ENCODE peak calls at places on chromosomes 5 and 9, in seven cellular contexts. One of them, this sample, is unnamed.

GRCh38 chr5:51582871-51583384 is 199.7 kb downstream of the ISL1 start:
- DNase-seq in upper lobe of right lung: no peak
- DNase-seq in cardiac fibroblast: no peak
- DNase-seq in kidney epithelial cell: no peak
- DNase-seq in fibroblast of pulmonary artery: no peak
- DNase-seq in AG10803: no peak
- DNase-seq in IMR-90: no peak
- DNase-seq in this sample: no peak

GRCh38 chr5:102617857-102618187 is 119.0 kb upstream of the SLCO6A1 start:
- DNase-seq in cardiac fibroblast: no peak
- DNase-seq in kidney epithelial cell: no peak
- DNase-seq in IMR-90: no peak
- DNase-seq in AG10803: peak
- DNase-seq in upper lobe of right lung: no peak
- DNase-seq in fibroblast of pulmonary artery: no peak
- DNase-seq in this sample: no peak

GRCh38 chr5:15707631-15708030 is 207.7 kb downstream of the FBXL7 start:
- DNase-seq in AG10803: no peak
- DNase-seq in kidney epithelial cell: no peak
- DNase-seq in cardiac fibroblast: no peak
- DNase-seq in upper lobe of right lung: no peak
- DNase-seq in IMR-90: no peak
- DNase-seq in fibroblast of pulmonary artery: no peak
- DNase-seq in this sample: no peak

GRCh38 chr9:94922098-94922607 is 195.7 kb downstream of the AOPEP start:
- DNase-seq in upper lobe of right lung: peak
- DNase-seq in AG10803: peak
- DNase-seq in cardiac fibroblast: peak
- DNase-seq in kidney epithelial cell: peak
- DNase-seq in IMR-90: peak
- DNase-seq in fibroblast of pulmonary artery: peak
- DNase-seq in this sample: peak

GRCh38 chr9:115134941-115135340 is 17.0 kb upstream of the TNC start:
- DNase-seq in AG10803: peak
- DNase-seq in cardiac fibroblast: no peak
- DNase-seq in IMR-90: peak
- DNase-seq in fibroblast of pulmonary artery: no peak
- DNase-seq in kidney epithelial cell: no peak
- DNase-seq in upper lobe of right lung: no peak
- DNase-seq in this sample: no peak

GRCh38 chr9:130463763-130464745 is 19.3 kb downstream of the ASS1 start:
- DNase-seq in IMR-90: no peak
- DNase-seq in AG10803: no peak
- DNase-seq in upper lobe of right lung: no peak
- DNase-seq in fibroblast of pulmonary artery: no peak
- DNase-seq in cardiac fibroblast: no peak
- DNase-seq in kidney epithelial cell: no peak
- DNase-seq in this sample: no peak

GRCh38 chr9:114261026-114261425 is 61.9 kb upstream of the ORM1 start:
- DNase-seq in IMR-90: no peak
- DNase-seq in cardiac fibroblast: no peak
- DNase-seq in AG10803: no peak
- DNase-seq in kidney epithelial cell: no peak
- DNase-seq in upper lobe of right lung: no peak
- DNase-seq in fibroblast of pulmonary artery: no peak
- DNase-seq in this sample: no peak

GRCh38 chr5:128850049-128850448 is 115.2 kb upstream of the SLC27A6 start:
- DNase-seq in kidney epithelial cell: no peak
- DNase-seq in fibroblast of pulmonary artery: no peak
- DNase-seq in IMR-90: no peak
- DNase-seq in AG10803: no peak
- DNase-seq in upper lobe of right lung: no peak
- DNase-seq in cardiac fibroblast: no peak
- DNase-seq in this sample: no peak

GRCh38 chr9:114275246-114275994 is 47.5 kb upstream of the ORM1 start:
- DNase-seq in IMR-90: peak
- DNase-seq in cardiac fibroblast: peak
- DNase-seq in AG10803: no peak
- DNase-seq in fibroblast of pulmonary artery: peak
- DNase-seq in upper lobe of right lung: peak
- DNase-seq in kidney epithelial cell: no peak
- DNase-seq in this sample: no peak

GRCh38 chr5:7261049-7261448 is 134.9 kb upstream of the ADCY2 start:
- DNase-seq in kidney epithelial cell: no peak
- DNase-seq in AG10803: peak
- DNase-seq in cardiac fibroblast: peak
- DNase-seq in upper lobe of right lung: no peak
- DNase-seq in fibroblast of pulmonary artery: peak
- DNase-seq in IMR-90: no peak
- DNase-seq in this sample: peak

GRCh38 chr5:155943516-155944407 is 383.2 kb upstream of the SGCD start:
- DNase-seq in fibroblast of pulmonary artery: peak
- DNase-seq in cardiac fibroblast: peak
- DNase-seq in IMR-90: peak
- DNase-seq in AG10803: peak
- DNase-seq in upper lobe of right lung: peak
- DNase-seq in kidney epithelial cell: peak
- DNase-seq in this sample: no peak

GRCh38 chr9:99294850-99295461 is 72.9 kb downstream of the SEC61B start:
- DNase-seq in AG10803: no peak
- DNase-seq in cardiac fibroblast: peak
- DNase-seq in fibroblast of pulmonary artery: no peak
- DNase-seq in upper lobe of right lung: no peak
- DNase-seq in kidney epithelial cell: no peak
- DNase-seq in IMR-90: no peak
- DNase-seq in this sample: no peak

GRCh38 chr5:13248236-13248635 is 696.3 kb downstream of the DNAH5 start:
- DNase-seq in cardiac fibroblast: peak
- DNase-seq in fibroblast of pulmonary artery: peak
- DNase-seq in IMR-90: no peak
- DNase-seq in upper lobe of right lung: no peak
- DNase-seq in kidney epithelial cell: no peak
- DNase-seq in AG10803: no peak
- DNase-seq in this sample: no peak

GRCh38 chr9:112012026-112012902 is 115.7 kb downstream of the UGCG start:
- DNase-seq in AG10803: peak
- DNase-seq in upper lobe of right lung: no peak
- DNase-seq in IMR-90: peak
- DNase-seq in fibroblast of pulmonary artery: peak
- DNase-seq in kidney epithelial cell: peak
- DNase-seq in cardiac fibroblast: peak
- DNase-seq in this sample: peak

GRCh38 chr5:170861855-170862766 is at the start of gene RANBP17:
- DNase-seq in cardiac fibroblast: peak
- DNase-seq in IMR-90: peak
- DNase-seq in fibroblast of pulmonary artery: peak
- DNase-seq in kidney epithelial cell: no peak
- DNase-seq in upper lobe of right lung: peak
- DNase-seq in AG10803: peak
- DNase-seq in this sample: no peak
- TF ChIP-seq CTCF in cardiac fibroblast: no peak
- TF ChIP-seq CTCF in IMR-90: peak
- TF ChIP-seq CTCF in fibroblast of pulmonary artery: no peak
- TF ChIP-seq CTCF in kidney epithelial cell: no peak
- TF ChIP-seq CTCF in upper lobe of right lung: no peak
- TF ChIP-seq CTCF in AG10803: no peak
- TF ChIP-seq CTCF in this sample: peak

GRCh38 chr9:133135193-133135745 is 14.2 kb upstream of the RALGDS start:
- DNase-seq in kidney epithelial cell: peak
- DNase-seq in AG10803: peak
- DNase-seq in cardiac fibroblast: peak
- DNase-seq in upper lobe of right lung: peak
- DNase-seq in IMR-90: peak
- DNase-seq in fibroblast of pulmonary artery: peak
- DNase-seq in this sample: no peak

GRCh38 chr9:133139246-133140173 is 18.5 kb upstream of the RALGDS start:
- DNase-seq in cardiac fibroblast: no peak
- DNase-seq in fibroblast of pulmonary artery: no peak
- DNase-seq in upper lobe of right lung: no peak
- DNase-seq in IMR-90: no peak
- DNase-seq in kidney epithelial cell: no peak
- DNase-seq in AG10803: no peak
- DNase-seq in this sample: no peak

GRCh38 chr9:133140174-133140505 is 19.1 kb upstream of the RALGDS start:
- DNase-seq in fibroblast of pulmonary artery: no peak
- DNase-seq in cardiac fibroblast: no peak
- DNase-seq in AG10803: no peak
- DNase-seq in upper lobe of right lung: no peak
- DNase-seq in kidney epithelial cell: no peak
- DNase-seq in IMR-90: no peak
- DNase-seq in this sample: no peak

GRCh38 chr9:133140606-133141005 is 19.6 kb upstream of the RALGDS start:
- DNase-seq in fibroblast of pulmonary artery: no peak
- DNase-seq in cardiac fibroblast: no peak
- DNase-seq in IMR-90: no peak
- DNase-seq in upper lobe of right lung: no peak
- DNase-seq in AG10803: no peak
- DNase-seq in kidney epithelial cell: no peak
- DNase-seq in this sample: no peak

GRCh38 chr9:133137451-133138231 is 16.6 kb upstream of the RALGDS start:
- DNase-seq in AG10803: no peak
- DNase-seq in fibroblast of pulmonary artery: no peak
- DNase-seq in upper lobe of right lung: peak
- DNase-seq in kidney epithelial cell: no peak
- DNase-seq in cardiac fibroblast: no peak
- DNase-seq in IMR-90: no peak
- DNase-seq in this sample: no peak
- H3K4me3 ChIP-seq in AG10803: no peak
- H3K4me3 ChIP-seq in fibroblast of pulmonary artery: no peak
- H3K4me3 ChIP-seq in upper lobe of right lung: no peak
- H3K4me3 ChIP-seq in kidney epithelial cell: no peak
- H3K4me3 ChIP-seq in cardiac fibroblast: no peak
- H3K4me3 ChIP-seq in IMR-90: no peak
- H3K4me3 ChIP-seq in this sample: no peak

GRCh38 chr5:5339257-5339656 is 83.2 kb upstream of the ICE1 start:
- DNase-seq in fibroblast of pulmonary artery: no peak
- DNase-seq in upper lobe of right lung: no peak
- DNase-seq in AG10803: no peak
- DNase-seq in IMR-90: no peak
- DNase-seq in kidney epithelial cell: no peak
- DNase-seq in cardiac fibroblast: no peak
- DNase-seq in this sample: no peak

GRCh38 chr5:5343581-5343980 is 78.9 kb upstream of the ICE1 start:
- DNase-seq in fibroblast of pulmonary artery: no peak
- DNase-seq in upper lobe of right lung: no peak
- DNase-seq in cardiac fibroblast: no peak
- DNase-seq in AG10803: no peak
- DNase-seq in kidney epithelial cell: no peak
- DNase-seq in IMR-90: no peak
- DNase-seq in this sample: no peak

GRCh38 chr5:5341531-5342292 is 80.8 kb upstream of the ICE1 start:
- DNase-seq in AG10803: peak
- DNase-seq in cardiac fibroblast: no peak
- DNase-seq in kidney epithelial cell: no peak
- DNase-seq in upper lobe of right lung: no peak
- DNase-seq in fibroblast of pulmonary artery: peak
- DNase-seq in IMR-90: no peak
- DNase-seq in this sample: no peak

GRCh38 chr5:5342784-5343183 is 79.7 kb upstream of the ICE1 start:
- DNase-seq in cardiac fibroblast: peak
- DNase-seq in upper lobe of right lung: no peak
- DNase-seq in kidney epithelial cell: no peak
- DNase-seq in AG10803: peak
- DNase-seq in fibroblast of pulmonary artery: peak
- DNase-seq in IMR-90: peak
- DNase-seq in this sample: no peak

DNA sequence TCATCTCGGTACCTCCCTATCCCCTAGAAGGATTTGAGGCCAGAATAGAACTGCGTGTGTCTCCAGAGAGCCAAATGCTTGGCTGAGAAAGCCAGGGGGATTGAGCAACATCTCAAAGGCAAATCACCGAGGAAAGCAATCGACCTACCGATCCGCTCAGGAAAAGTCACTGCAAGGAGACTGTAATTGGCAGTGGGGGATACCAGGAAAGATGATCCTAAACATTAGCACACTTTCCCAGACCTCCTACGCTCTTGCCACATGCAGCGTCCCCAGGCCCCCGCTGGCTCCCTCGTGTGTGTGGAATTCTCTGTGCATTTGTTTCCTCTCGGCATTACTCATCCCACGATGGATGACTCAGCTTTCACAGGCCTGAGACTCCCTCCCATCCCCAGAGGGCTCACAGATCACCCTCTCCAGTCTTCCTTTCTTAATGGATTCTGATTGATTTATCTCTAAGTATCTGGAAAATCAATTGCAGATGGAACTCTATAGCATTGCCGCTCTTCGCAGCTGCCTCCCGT is 82.2 kb upstream of the ICE1 start:
- DNase-seq in cardiac fibroblast: peak
- DNase-seq in fibroblast of pulmonary artery: peak
- DNase-seq in IMR-90: peak
- DNase-seq in AG10803: peak
- DNase-seq in kidney epithelial cell: peak
- DNase-seq in upper lobe of right lung: no peak
- DNase-seq in this sample: peak
- TF ChIP-seq CTCF in cardiac fibroblast: peak
- TF ChIP-seq CTCF in fibroblast of pulmonary artery: peak
- TF ChIP-seq CTCF in IMR-90: peak
- TF ChIP-seq CTCF in AG10803: peak
- TF ChIP-seq CTCF in kidney epithelial cell: peak
- TF ChIP-seq CTCF in upper lobe of right lung: peak
- TF ChIP-seq CTCF in this sample: peak

DNA sequence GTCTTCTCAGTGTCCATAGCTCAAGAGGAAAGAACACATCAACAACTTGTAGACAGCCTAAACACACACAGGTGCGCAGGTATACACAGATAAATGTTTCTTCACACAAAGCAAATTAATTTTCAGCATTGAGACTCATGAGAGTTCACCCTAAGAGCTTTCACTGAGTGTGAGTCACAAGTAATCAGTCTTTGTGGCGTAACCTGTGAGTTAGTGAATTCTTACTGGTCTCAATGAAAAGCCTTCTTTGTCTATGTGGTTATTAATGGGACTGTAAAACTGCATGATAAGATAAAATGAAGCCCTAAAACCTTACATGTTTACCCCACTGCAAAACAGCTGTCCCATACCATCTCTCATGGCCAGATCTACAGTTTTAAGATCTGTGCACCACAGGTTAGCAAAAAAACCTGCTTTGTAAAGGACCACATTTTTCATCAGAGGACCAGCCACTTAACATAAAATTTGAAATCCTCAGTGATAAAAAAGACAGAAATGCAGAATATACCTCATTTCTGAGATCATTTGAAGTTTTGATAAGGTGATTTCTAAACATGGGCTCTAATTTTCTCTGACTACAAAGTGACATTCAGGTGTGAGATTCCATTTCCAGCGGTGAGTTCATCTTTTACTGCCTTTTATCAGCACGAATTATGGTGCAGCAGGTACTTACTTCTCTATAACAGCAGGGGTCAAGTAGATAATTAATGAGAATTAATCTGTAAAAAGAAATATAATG is 335.8 kb upstream of the PIK3R1 start:
- DNase-seq in AG10803: peak
- DNase-seq in fibroblast of pulmonary artery: peak
- DNase-seq in upper lobe of right lung: no peak
- DNase-seq in kidney epithelial cell: peak
- DNase-seq in cardiac fibroblast: peak
- DNase-seq in IMR-90: no peak
- DNase-seq in this sample: no peak
- H3K4me3 ChIP-seq in AG10803: no peak
- H3K4me3 ChIP-seq in fibroblast of pulmonary artery: no peak
- H3K4me3 ChIP-seq in upper lobe of right lung: no peak
- H3K4me3 ChIP-seq in kidney epithelial cell: no peak
- H3K4me3 ChIP-seq in cardiac fibroblast: no peak
- H3K4me3 ChIP-seq in IMR-90: no peak
- H3K4me3 ChIP-seq in this sample: no peak